ENCODE peak calls at places on chromosomes 13 and 19, in four cellular contexts. One of them, this sample, is unnamed. For H3K27me3 and H3K9me3, the result is how much of the 10 kb centered on the place peaks cover.

GRCh38 chr13:37106642-37107041 is 1.2 kb upstream of the CSNK1A1L start:
- DNase-seq in psoas muscle: no peak
- DNase-seq in iPS DF 6.9: no peak
- DNase-seq in left ventricle myocardium inferior: no peak
- DNase-seq in this sample: no peak

GRCh38 chr19:45440873-45441654 is 17.3 kb upstream of the ERCC1 start:
- DNase-seq in psoas muscle: no peak
- DNase-seq in left ventricle myocardium inferior: no peak
- DNase-seq in iPS DF 6.9: no peak
- DNase-seq in this sample: no peak

GRCh38 chr13:66048888-66049287 is 1181.2 kb downstream of the PCDH9 start:
- DNase-seq in iPS DF 6.9: no peak
- DNase-seq in psoas muscle: no peak
- DNase-seq in left ventricle myocardium inferior: no peak
- DNase-seq in this sample: no peak

GRCh38 chr13:78562237-78562889 is 41.0 kb downstream of the POU4F1 start:
- DNase-seq in left ventricle myocardium inferior: no peak
- DNase-seq in psoas muscle: no peak
- DNase-seq in iPS DF 6.9: no peak
- DNase-seq in this sample: no peak

GRCh38 chr13:76888421-76888820 is 2.2 kb upstream of the KCTD12 start:
- DNase-seq in left ventricle myocardium inferior: no peak
- DNase-seq in psoas muscle: no peak
- DNase-seq in iPS DF 6.9: no peak
- DNase-seq in this sample: no peak

GRCh38 chr13:61670384-61671161 is 254.9 kb upstream of the PCDH20 start:
- DNase-seq in psoas muscle: peak
- DNase-seq in left ventricle myocardium inferior: no peak
- DNase-seq in iPS DF 6.9: no peak
- DNase-seq in this sample: no peak

GRCh38 chr19:18157465-18158063 is 4.6 kb downstream of the PIK3R2 start:
- DNase-seq in iPS DF 6.9: no peak
- DNase-seq in left ventricle myocardium inferior: no peak
- DNase-seq in psoas muscle: no peak
- DNase-seq in this sample: peak

GRCh38 chr13:109773276-109773675 is 13.1 kb downstream of the IRS2 start:
- DNase-seq in left ventricle myocardium inferior: no peak
- DNase-seq in psoas muscle: no peak
- DNase-seq in iPS DF 6.9: no peak
- DNase-seq in this sample: no peak

GRCh38 chr19:32675720-32676185 is at the start of gene RGS9BP:
- DNase-seq in iPS DF 6.9: no peak
- DNase-seq in psoas muscle: peak
- DNase-seq in left ventricle myocardium inferior: peak
- DNase-seq in this sample: peak

GRCh38 chr19:6062274-6062673 is 48.0 kb downstream of the RFX2 start:
- DNase-seq in psoas muscle: peak
- DNase-seq in iPS DF 6.9: no peak
- DNase-seq in left ventricle myocardium inferior: no peak
- DNase-seq in this sample: no peak

GRCh38 chr19:45362291-45362690 is 8.1 kb downstream of the ERCC2 start:
- DNase-seq in psoas muscle: no peak
- DNase-seq in left ventricle myocardium inferior: no peak
- DNase-seq in iPS DF 6.9: no peak
- DNase-seq in this sample: no peak

GRCh38 chr19:15197275-15198005 is 3.4 kb downstream of the NOTCH3 start:
- DNase-seq in left ventricle myocardium inferior: no peak
- DNase-seq in psoas muscle: no peak
- DNase-seq in iPS DF 6.9: no peak
- DNase-seq in this sample: no peak

GRCh38 chr13:109297628-109298027 is 488.8 kb downstream of the IRS2 start:
- DNase-seq in iPS DF 6.9: no peak
- DNase-seq in psoas muscle: no peak
- DNase-seq in left ventricle myocardium inferior: no peak
- DNase-seq in this sample: no peak

GRCh38 chr19:6424190-6424938 is at the start of gene KHSRP:
- DNase-seq in psoas muscle: peak
- DNase-seq in left ventricle myocardium inferior: no peak
- DNase-seq in iPS DF 6.9: no peak
- DNase-seq in this sample: no peak

GRCh38 chr13:113972451-113973217 is 1.2 kb downstream of the C13orf46 start:
- DNase-seq in left ventricle myocardium inferior: no peak
- DNase-seq in psoas muscle: peak
- DNase-seq in iPS DF 6.9: no peak
- DNase-seq in this sample: no peak

GRCh38 chr19:35557539-35558399 is 5.7 kb downstream of the ATP4A start:
- DNase-seq in psoas muscle: peak
- DNase-seq in iPS DF 6.9: peak
- DNase-seq in left ventricle myocardium inferior: peak
- DNase-seq in this sample: no peak

GRCh38 chr19:31255863-31256600 is 93.2 kb downstream of the TSHZ3 start:
- DNase-seq in left ventricle myocardium inferior: no peak
- DNase-seq in psoas muscle: no peak
- DNase-seq in iPS DF 6.9: no peak
- DNase-seq in this sample: no peak

GRCh38 chr13:60267498-60268202 is 103.9 kb upstream of the DIAPH3 start:
- DNase-seq in psoas muscle: no peak
- DNase-seq in left ventricle myocardium inferior: no peak
- DNase-seq in iPS DF 6.9: peak
- DNase-seq in this sample: no peak

GRCh38 chr13:20546559-20546958 is 20.4 kb upstream of the IFT88 start:
- DNase-seq in iPS DF 6.9: no peak
- DNase-seq in left ventricle myocardium inferior: no peak
- DNase-seq in psoas muscle: no peak
- DNase-seq in this sample: no peak

GRCh38 chr13:48816696-48817095 is 159.0 kb upstream of the FNDC3A start:
- DNase-seq in left ventricle myocardium inferior: no peak
- DNase-seq in iPS DF 6.9: no peak
- DNase-seq in psoas muscle: no peak
- DNase-seq in this sample: no peak

GRCh38 chr19:35404879-35405622 is 34.2 kb downstream of the GPR42 start:
- DNase-seq in iPS DF 6.9: no peak
- DNase-seq in left ventricle myocardium inferior: no peak
- DNase-seq in psoas muscle: peak
- DNase-seq in this sample: no peak

GRCh38 chr13:95355491-95355890 is 54.2 kb upstream of the ABCC4 start:
- DNase-seq in psoas muscle: no peak
- DNase-seq in iPS DF 6.9: no peak
- DNase-seq in left ventricle myocardium inferior: no peak
- DNase-seq in this sample: no peak

GRCh38 chr19:5349041-5349440 is 8.4 kb upstream of the PTPRS start:
- DNase-seq in iPS DF 6.9: no peak
- DNase-seq in psoas muscle: no peak
- DNase-seq in left ventricle myocardium inferior: no peak
- DNase-seq in this sample: no peak

GRCh38 chr19:46221981-46222610 is 7.4 kb upstream of the IGFL1 start:
- DNase-seq in left ventricle myocardium inferior: peak
- DNase-seq in psoas muscle: peak
- DNase-seq in iPS DF 6.9: no peak
- DNase-seq in this sample: peak

GRCh38 chr13:44380404-44381165 is 7.0 kb downstream of the SERP2 start:
- DNase-seq in left ventricle myocardium inferior: no peak
- DNase-seq in psoas muscle: no peak
- DNase-seq in iPS DF 6.9: no peak
- DNase-seq in this sample: no peak

GRCh38 chr13:52043675-52044074 is 19.2 kb downstream of the UTP14C start:
- DNase-seq in iPS DF 6.9: no peak
- DNase-seq in left ventricle myocardium inferior: no peak
- DNase-seq in psoas muscle: no peak
- DNase-seq in this sample: no peak

GRCh38 chr13:39910833-39911232 is 255.4 kb downstream of the COG6 start:
- DNase-seq in iPS DF 6.9: no peak
- DNase-seq in psoas muscle: no peak
- DNase-seq in left ventricle myocardium inferior: peak
- DNase-seq in this sample: no peak

GRCh38 chr19:39607021-39607420 is 4.7 kb downstream of the LGALS13 start:
- DNase-seq in iPS DF 6.9: no peak
- DNase-seq in left ventricle myocardium inferior: no peak
- DNase-seq in psoas muscle: no peak
- DNase-seq in this sample: no peak

GRCh38 chr19:29694669-29695627 is 20.1 kb downstream of the C19orf12 start:
- DNase-seq in psoas muscle: peak
- DNase-seq in left ventricle myocardium inferior: peak
- DNase-seq in iPS DF 6.9: peak
- DNase-seq in this sample: peak

GRCh38 chr13:44471686-44472085 is 98.1 kb downstream of the SERP2 start:
- DNase-seq in iPS DF 6.9: no peak
- DNase-seq in left ventricle myocardium inferior: no peak
- DNase-seq in psoas muscle: no peak
- DNase-seq in this sample: no peak

GRCh38 chr19:29714371-29714952 is 599 bp downstream of the C19orf12 start:
- DNase-seq in left ventricle myocardium inferior: no peak
- DNase-seq in iPS DF 6.9: no peak
- DNase-seq in psoas muscle: no peak
- DNase-seq in this sample: no peak

GRCh38 chr13:44302233-44302632 is 71.4 kb upstream of the SERP2 start:
- DNase-seq in iPS DF 6.9: no peak
- DNase-seq in psoas muscle: no peak
- DNase-seq in left ventricle myocardium inferior: no peak
- DNase-seq in this sample: no peak

GRCh38 chr19:35299523-35300339 is 7.8 kb downstream of the MAG start:
- DNase-seq in left ventricle myocardium inferior: no peak
- DNase-seq in psoas muscle: no peak
- DNase-seq in iPS DF 6.9: peak
- DNase-seq in this sample: no peak

GRCh38 chr13:59643906-59644626 is 519.7 kb downstream of the DIAPH3 start:
- DNase-seq in psoas muscle: no peak
- DNase-seq in left ventricle myocardium inferior: no peak
- DNase-seq in iPS DF 6.9: no peak
- DNase-seq in this sample: no peak

GRCh38 chr19:6868341-6868740 is 19.0 kb upstream of the ADGRE1 start:
- DNase-seq in left ventricle myocardium inferior: no peak
- DNase-seq in iPS DF 6.9: no peak
- DNase-seq in psoas muscle: no peak
- DNase-seq in this sample: peak

GRCh38 chr13:46149272-46150133 is 32.5 kb downstream of the LCP1 start:
- DNase-seq in iPS DF 6.9: no peak
- DNase-seq in left ventricle myocardium inferior: no peak
- DNase-seq in psoas muscle: no peak
- DNase-seq in this sample: no peak

GRCh38 chr13:97851269-97851668 is 102.2 kb upstream of the IPO5 start:
- DNase-seq in left ventricle myocardium inferior: no peak
- DNase-seq in psoas muscle: no peak
- DNase-seq in iPS DF 6.9: no peak
- DNase-seq in this sample: no peak

GRCh38 chr19:55355213-55355821 is 798 bp upstream of the COX6B2 start:
- DNase-seq in psoas muscle: no peak
- DNase-seq in iPS DF 6.9: no peak
- DNase-seq in left ventricle myocardium inferior: no peak
- DNase-seq in this sample: no peak
- H3K27me3 ChIP-seq in psoas muscle: under half
- H3K27me3 ChIP-seq in iPS DF 6.9: under half
- H3K27me3 ChIP-seq in left ventricle myocardium inferior: half or more
- H3K27me3 ChIP-seq in this sample: under half

DNA sequence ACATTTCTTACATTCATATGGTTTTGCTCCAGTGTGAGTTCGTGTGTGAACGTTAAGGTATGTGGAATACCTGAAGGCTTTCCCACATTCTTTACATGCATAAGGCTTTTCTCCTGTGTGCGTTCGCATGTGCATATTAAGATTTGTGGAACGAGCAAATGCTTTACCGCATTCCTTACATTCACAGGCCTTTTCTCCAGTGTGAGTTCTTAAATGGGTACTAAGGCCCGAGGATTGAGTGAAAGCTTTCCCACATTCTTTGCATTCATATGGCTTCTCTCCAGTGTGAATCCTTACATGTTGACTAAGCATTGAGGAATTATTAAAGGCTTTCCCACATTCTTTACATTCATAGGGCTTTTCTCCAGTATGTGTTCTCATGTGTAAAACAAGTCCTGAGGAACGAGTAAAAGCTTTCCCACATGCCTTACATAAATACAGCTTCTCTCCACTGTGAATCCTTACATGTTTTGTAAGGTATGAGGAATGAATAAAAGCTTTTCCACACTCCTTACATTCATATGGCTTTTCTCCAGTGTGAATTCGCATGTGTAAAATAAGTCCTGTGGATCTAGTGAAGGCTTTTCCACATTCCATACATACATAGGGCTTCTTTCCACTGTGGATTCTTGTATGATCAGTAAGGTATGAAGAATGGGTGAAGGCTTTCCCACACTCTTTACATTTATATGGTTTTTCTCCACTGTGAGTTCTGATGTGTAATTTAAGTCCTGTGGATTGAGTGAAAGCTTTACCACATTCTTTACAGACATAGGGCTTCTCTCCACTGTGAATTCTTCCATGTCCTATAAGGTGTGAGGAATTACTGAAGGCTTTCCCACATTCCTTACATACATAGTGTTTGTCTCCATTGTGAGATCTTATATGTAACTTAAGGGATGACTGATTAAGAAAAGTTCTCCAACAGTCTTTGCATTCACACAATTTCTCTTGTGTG is 10.7 kb downstream of the ZNF846 start:
- DNase-seq in psoas muscle: no peak
- DNase-seq in left ventricle myocardium inferior: no peak
- DNase-seq in iPS DF 6.9: no peak
- DNase-seq in this sample: no peak
- H3K9me3 ChIP-seq in psoas muscle: under half
- H3K9me3 ChIP-seq in left ventricle myocardium inferior: half or more
- H3K9me3 ChIP-seq in iPS DF 6.9: under half
- H3K9me3 ChIP-seq in this sample: under half

GRCh38 chr19:38223119-38223523 is 901 bp downstream of the DPF1 start:
- DNase-seq in psoas muscle: no peak
- DNase-seq in left ventricle myocardium inferior: no peak
- DNase-seq in iPS DF 6.9: no peak
- DNase-seq in this sample: no peak

GRCh38 chr19:38224014-38224862 is at the start of gene DPF1:
- DNase-seq in iPS DF 6.9: no peak
- DNase-seq in left ventricle myocardium inferior: peak
- DNase-seq in psoas muscle: no peak
- DNase-seq in this sample: no peak

GRCh38 chr19:38221919-38222828 is 1.8 kb downstream of the DPF1 start:
- DNase-seq in left ventricle myocardium inferior: no peak
- DNase-seq in psoas muscle: no peak
- DNase-seq in iPS DF 6.9: no peak
- DNase-seq in this sample: no peak

GRCh38 chr19:38221421-38221820 is 2.6 kb downstream of the DPF1 start:
- DNase-seq in iPS DF 6.9: no peak
- DNase-seq in psoas muscle: no peak
- DNase-seq in left ventricle myocardium inferior: no peak
- DNase-seq in this sample: no peak

GRCh38 chr19:38223617-38224013 is 407 bp downstream of the DPF1 start:
- DNase-seq in psoas muscle: no peak
- DNase-seq in iPS DF 6.9: no peak
- DNase-seq in left ventricle myocardium inferior: no peak
- DNase-seq in this sample: no peak
- H3K27me3 ChIP-seq in psoas muscle: under half
- H3K27me3 ChIP-seq in iPS DF 6.9: under half
- H3K27me3 ChIP-seq in left ventricle myocardium inferior: half or more
- H3K27me3 ChIP-seq in this sample: half or more

DNA sequence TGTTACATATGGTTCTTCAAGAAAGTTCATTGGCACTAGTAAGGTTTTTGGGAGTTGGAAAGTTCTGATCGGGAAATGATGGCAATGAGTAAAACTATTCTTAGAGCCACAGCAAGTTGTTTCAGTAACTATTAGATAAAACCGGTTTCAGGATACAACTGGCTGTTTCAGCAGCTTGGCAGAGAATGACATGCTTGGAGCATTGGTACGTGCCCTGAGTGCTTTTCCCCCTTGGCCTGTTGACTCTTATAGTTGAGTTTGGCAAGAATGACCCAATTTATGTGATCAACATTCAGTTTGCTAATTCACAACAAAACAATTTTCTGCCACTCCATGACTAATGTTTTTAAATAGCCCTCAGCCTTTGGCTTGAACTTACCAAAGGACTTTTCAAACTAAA is 10.8 kb upstream of the ZNF491 start:
- DNase-seq in iPS DF 6.9: no peak
- DNase-seq in left ventricle myocardium inferior: no peak
- DNase-seq in psoas muscle: no peak
- DNase-seq in this sample: no peak
- H3K9me3 ChIP-seq in iPS DF 6.9: under half
- H3K9me3 ChIP-seq in left ventricle myocardium inferior: half or more
- H3K9me3 ChIP-seq in psoas muscle: half or more
- H3K9me3 ChIP-seq in this sample: half or more

This sample was measured in gastrocnemius medialis.